ENCODE peak calls at places on chromosomes 2 and 18, in seven cellular contexts. H is GM23338, W is HepG2, C is HCT116, S is K562, T is GM12878, R is SK-N-SH. N is an unnamed sample. For H3K36me3, the result is how much of the 10 kb centered on the place peaks cover.

GRCh38 chr2:188475945-188476344 is 184.3 kb downstream of the GULP1 start:
- DNase-seq in H (no peak), W (no peak), C (no peak), S (no peak), T (no peak), R (peak), N (no peak)

GRCh38 chr2:145617906-145618305 is 1098.0 kb upstream of the ZEB2 start:
- DNase-seq in H (no peak), W (no peak), C (no peak), S (no peak), T (no peak), R (no peak), N (no peak)

GRCh38 chr2:120330946-120331822 is 14.8 kb upstream of the INHBB start:
- DNase-seq in H (no peak), W (no peak), C (no peak), S (no peak), T (no peak), R (no peak), N (no peak)

GRCh38 chr18:26948703-26949102 is 83.2 kb upstream of the AQP4 start:
- DNase-seq in H (peak), W (no peak), C (no peak), S (no peak), T (no peak), R (no peak), N (no peak)

GRCh38 chr2:172734711-172735645 is 667 bp upstream of the RAPGEF4 start:
- DNase-seq in H (peak), W (no peak), C (no peak), S (no peak), T (no peak), R (no peak), N (no peak)

GRCh38 chr18:63320690-63321265 is 1.2 kb upstream of the BCL2 start:
- DNase-seq in H (peak), W (peak), C (no peak), S (peak), T (no peak), R (peak), N (no peak)

GRCh38 chr18:57212678-57213077 is 65.8 kb downstream of the BOD1L2 start:
- DNase-seq in H (no peak), W (no peak), C (no peak), S (no peak), T (no peak), R (no peak), N (no peak)

GRCh38 chr2:96267159-96267971 is 1.3 kb downstream of the CIAO1 start:
- DNase-seq in H (peak), W (peak), C (peak), S (peak), T (no peak), R (peak), N (no peak)

GRCh38 chr2:38522754-38523349 is 79.9 kb downstream of the HNRNPLL start:
- DNase-seq in H (peak), W (no peak), C (no peak), S (no peak), T (no peak), R (no peak), N (no peak)

GRCh38 chr2:8144785-8145184 is 537.1 kb upstream of the ID2 start:
- DNase-seq in H (no peak), W (no peak), C (no peak), S (no peak), T (no peak), R (no peak), N (no peak)

GRCh38 chr2:13193075-13193474 is 476.3 kb downstream of the TRIB2 start:
- DNase-seq in H (peak), W (no peak), C (no peak), S (no peak), T (no peak), R (no peak), N (no peak)

GRCh38 chr2:238039985-238040384 is 20.8 kb upstream of the SCLY start:
- DNase-seq in H (no peak), W (no peak), C (no peak), S (no peak), T (no peak), R (no peak), N (no peak)

GRCh38 chr18:45863469-45863868 is 38.0 kb downstream of the SIGLEC15 start:
- DNase-seq in H (no peak), W (no peak), C (no peak), S (no peak), T (no peak), R (no peak), N (no peak)

GRCh38 chr2:156445311-156446218 is 9.4 kb downstream of the GPD2 start:
- DNase-seq in H (peak), W (no peak), C (no peak), S (no peak), T (no peak), R (no peak), N (no peak)

GRCh38 chr2:121098556-121098955 is 186.4 kb downstream of the TFCP2L1 start:
- DNase-seq in H (no peak), W (no peak), C (no peak), S (no peak), T (no peak), R (no peak), N (no peak)

GRCh38 chr2:177245010-177245422 is 19.5 kb downstream of the NFE2L2 start:
- DNase-seq in H (peak), W (no peak), C (peak), S (peak), T (no peak), R (no peak), N (peak)

GRCh38 chr2:100423631-100424030 is 6.2 kb upstream of the CHST10 start:
- DNase-seq in H (no peak), W (no peak), C (no peak), S (no peak), T (no peak), R (no peak), N (no peak)

GRCh38 chr2:168521342-168521741 is 65.3 kb downstream of the CERS6 start:
- DNase-seq in H (peak), W (no peak), C (no peak), S (peak), T (no peak), R (peak), N (no peak)

GRCh38 chr2:235514627-235515363 is 21.0 kb downstream of the AGAP1 start:
- DNase-seq in H (peak), W (peak), C (no peak), S (no peak), T (no peak), R (no peak), N (no peak)

GRCh38 chr2:100832885-100833284 is 12.9 kb downstream of the NPAS2 start:
- DNase-seq in H (no peak), W (no peak), C (no peak), S (no peak), T (no peak), R (no peak), N (no peak)

GRCh38 chr2:240589850-240590525 is 3.5 kb downstream of the CAPN10 start:
- DNase-seq in H (no peak), W (no peak), C (no peak), S (no peak), T (no peak), R (no peak), N (no peak)

GRCh38 chr2:60882971-60883753 is 1.8 kb downstream of the REL start:
- DNase-seq in H (peak), W (no peak), C (no peak), S (no peak), T (peak), R (peak), N (no peak)

DNA sequence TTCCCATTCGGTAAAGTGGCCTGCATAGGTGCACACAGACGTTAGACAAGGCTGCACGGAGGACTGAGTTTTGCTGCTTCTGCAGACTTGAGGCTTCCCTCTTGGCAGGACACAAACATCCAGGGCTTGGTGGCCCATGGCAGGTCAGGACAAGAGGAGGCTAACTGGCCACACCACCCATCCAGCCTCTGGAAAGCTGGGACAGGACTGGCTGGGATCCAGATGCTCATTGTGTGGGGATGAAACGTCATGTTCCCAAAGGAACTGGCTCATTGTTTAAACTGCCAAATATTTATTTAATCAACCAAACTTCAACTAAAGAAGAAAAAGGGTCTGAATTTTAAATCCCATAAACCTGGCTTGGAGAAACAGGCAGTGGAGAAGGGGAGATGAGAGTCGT is 239.1 kb upstream of the EPAS1 start:
- DNase-seq in H (no peak), W (no peak), C (no peak), S (no peak), T (no peak), R (no peak), N (no peak)
- TF ChIP-seq REST in H (no peak), W (no peak), C (no peak), S (no peak), T (no peak), R (no peak), N (no peak)

DNA sequence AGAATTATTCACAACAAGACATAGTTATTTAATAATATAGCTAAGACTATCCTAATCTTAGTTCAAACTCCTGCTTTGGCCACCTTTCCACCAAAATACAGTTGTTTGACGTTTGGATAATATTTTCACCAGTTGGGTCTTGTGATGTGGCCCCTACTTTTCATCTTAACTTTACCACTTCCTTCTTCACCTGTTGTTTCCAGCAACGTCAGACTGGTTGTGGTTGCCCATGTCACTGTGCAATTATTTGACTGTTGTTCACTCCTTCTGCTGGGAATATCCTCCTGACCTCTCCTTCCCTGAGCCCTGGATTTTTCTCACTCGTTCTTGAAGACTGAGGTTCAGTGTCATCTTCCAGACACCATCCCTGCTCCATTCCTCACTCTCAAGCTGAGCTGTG is 132.2 kb upstream of the RASGRP3 start:
- DNase-seq in H (no peak), W (no peak), C (no peak), S (no peak), T (no peak), R (no peak), N (no peak)
- H3K36me3 ChIP-seq in H (under half), W (under half), C (under half), S (under half), T (under half), R (half or more), N (under half)

DNA sequence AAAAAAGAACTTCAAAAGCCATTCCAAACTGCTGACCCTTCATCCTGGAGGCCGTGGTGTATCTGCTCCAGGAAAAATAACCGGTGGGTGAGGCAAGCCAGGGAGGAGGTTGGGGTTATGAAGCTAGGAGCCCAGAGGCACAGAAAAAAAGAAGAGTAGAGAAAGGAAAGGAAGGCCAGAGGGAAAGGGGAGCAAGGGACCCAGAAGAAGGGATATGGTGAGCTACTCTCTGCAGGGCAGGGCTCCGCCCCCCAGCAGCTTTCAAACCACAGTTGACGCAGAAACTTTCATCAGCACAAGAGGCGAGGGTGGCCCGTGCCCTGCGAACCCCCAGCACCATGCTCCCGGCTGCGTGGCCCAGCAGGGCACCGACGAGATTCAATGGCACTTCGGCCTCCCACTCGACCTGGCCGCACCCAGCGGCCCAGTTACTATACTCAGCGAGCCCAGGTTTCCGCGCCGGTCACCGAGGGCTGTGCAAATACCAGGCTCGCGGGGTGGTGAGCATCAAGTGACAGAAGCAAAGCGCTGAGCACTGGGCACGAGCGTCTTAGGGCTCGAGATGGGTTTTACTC is 665 bp downstream of the MCM6 start:
- DNase-seq in H (peak), W (no peak), C (no peak), S (peak), T (no peak), R (peak), N (no peak)
- TF ChIP-seq REST in H (no peak), W (no peak), C (no peak), S (no peak), T (no peak), R (no peak), N (no peak)

DNA sequence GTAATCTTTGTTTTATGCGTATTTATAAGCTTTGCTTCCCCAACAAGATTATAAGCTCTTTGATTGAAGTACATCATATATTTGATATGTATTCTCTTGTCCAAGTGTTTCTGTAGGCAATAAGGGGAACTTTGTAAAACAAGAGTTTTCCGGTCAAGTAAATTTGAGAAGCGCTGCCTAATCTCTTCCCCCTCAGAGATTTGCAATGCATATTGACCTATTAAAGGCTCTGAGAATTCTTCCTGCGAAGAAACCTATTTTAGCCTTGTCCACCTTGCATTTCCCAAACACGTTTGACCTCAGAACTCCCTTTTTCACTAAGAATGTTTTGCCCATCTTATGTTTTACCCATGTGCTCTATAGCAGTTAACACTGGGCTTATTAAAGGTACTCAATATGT is 26.9 kb upstream of the CASP10 start:
- DNase-seq in H (no peak), W (no peak), C (no peak), S (no peak), T (no peak), R (no peak), N (no peak)
- H3K36me3 ChIP-seq in H (under half), W (half or more), C (under half), S (half or more), T (under half), R (under half), N (under half)

GRCh38 chr2:34547340-34547739 is 948.2 kb upstream of the FAM98A start:
- DNase-seq in H (peak), W (no peak), C (no peak), S (no peak), T (no peak), R (no peak), N (no peak)
- TF ChIP-seq REST in H (no peak), W (no peak), C (no peak), S (no peak), T (no peak), R (no peak), N (no peak)

DNA sequence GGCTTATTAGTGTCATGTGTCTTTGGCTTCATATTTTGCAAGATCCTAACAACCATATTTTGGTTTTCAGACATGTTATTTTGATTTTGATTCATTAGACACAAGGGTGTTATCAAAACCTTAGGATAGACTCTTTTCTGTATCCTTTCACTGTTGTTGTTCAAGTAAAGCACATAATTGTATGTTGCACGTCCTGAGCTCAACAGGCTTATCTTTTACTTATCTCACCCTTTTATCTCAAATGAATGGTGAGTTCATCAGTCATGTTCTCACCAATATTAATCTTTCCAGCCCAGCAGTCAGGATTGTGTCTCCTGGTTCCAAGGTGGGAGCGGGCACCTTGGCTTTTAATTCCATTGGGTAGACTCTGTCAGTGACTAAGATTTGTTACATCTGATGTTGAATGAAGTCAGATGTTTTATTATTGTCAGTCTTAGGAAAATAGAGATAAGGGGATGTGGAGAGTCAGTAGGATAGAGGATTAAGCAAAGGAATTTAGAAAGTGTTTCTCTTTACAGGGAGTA is 11.9 kb downstream of the GPN1 start:
- DNase-seq in H (no peak), W (no peak), C (no peak), S (no peak), T (no peak), R (no peak), N (no peak)
- H3K36me3 ChIP-seq in H (under half), W (half or more), C (under half), S (half or more), T (under half), R (half or more), N (under half)

GRCh38 chr2:217989221-217989948 is 13.4 kb downstream of the TNS1 start:
- DNase-seq in H (no peak), W (no peak), C (no peak), S (no peak), T (no peak), R (no peak), N (no peak)
- TF ChIP-seq REST in H (no peak), W (no peak), C (no peak), S (no peak), T (no peak), R (no peak), N (no peak)

DNA sequence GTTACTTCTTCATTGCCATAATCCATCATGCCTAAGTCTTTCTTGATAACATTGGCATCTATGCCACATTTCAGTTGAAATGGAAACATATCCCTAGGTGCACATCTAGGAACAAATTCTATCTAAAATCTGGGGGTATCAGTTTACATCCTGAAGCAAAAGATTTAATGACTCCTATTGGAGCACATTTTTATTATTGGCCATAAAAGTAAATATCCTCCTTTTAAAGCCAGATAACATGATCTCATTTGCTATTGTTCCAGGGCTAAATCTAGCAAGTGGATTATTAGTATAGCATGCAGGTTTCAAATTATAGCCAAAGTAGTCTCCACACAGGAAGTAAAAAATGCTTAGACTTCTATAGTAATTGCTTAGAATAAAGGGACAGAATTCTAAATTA is 193.2 kb downstream of the CDH2 start:
- DNase-seq in H (no peak), W (no peak), C (no peak), S (no peak), T (no peak), R (no peak), N (no peak)
- H3K36me3 ChIP-seq in H (under half), W (under half), C (under half), S (under half), T (under half), R (half or more), N (under half)

DNA sequence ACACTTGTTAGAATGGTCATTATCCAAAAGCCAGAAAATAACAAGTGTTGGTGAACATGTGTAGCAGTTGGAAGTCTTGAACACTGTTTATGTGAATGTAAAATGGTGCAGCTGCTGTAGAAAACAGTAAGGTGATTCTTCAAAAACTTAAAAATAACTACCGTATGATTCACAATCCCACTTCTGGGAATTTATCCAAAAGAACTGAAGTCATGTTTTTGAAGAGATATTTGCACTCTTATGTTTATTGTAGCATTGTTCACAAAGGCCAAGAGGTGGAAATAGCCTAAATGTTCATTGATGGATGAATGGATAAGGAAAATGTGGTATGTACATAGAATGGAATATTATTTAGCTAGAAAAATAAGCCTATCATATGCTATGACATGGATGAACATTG is 6.3 kb upstream of the SPP2 start:
- DNase-seq in H (no peak), W (no peak), C (peak), S (no peak), T (no peak), R (no peak), N (peak)
- TF ChIP-seq REST in H (no peak), W (no peak), C (no peak), S (no peak), T (no peak), R (no peak), N (no peak)

N was measured in Panc1.